ENCODE peak calls at places on chromosomes 4 and X, in nine cellular contexts. One of them, this sample, is unnamed.

GRCh38 chr4:93828830-93829530 is 427 bp downstream of the ATOH1 start:
- DNase-seq in putamen: no peak
- DNase-seq in left cardiac atrium: no peak
- DNase-seq in smooth muscle cell of the brain vasculature: no peak
- DNase-seq in T-helper 2 cell: no peak
- DNase-seq in SW480: no peak
- DNase-seq in NCI-H345: peak
- DNase-seq in lung: no peak
- DNase-seq in amniotic stem cell: no peak
- DNase-seq in this sample: no peak

GRCh38 chr4:141645611-141646340 is 9.4 kb downstream of the IL15 start:
- DNase-seq in amniotic stem cell: peak
- DNase-seq in T-helper 2 cell: no peak
- DNase-seq in lung: no peak
- DNase-seq in SW480: no peak
- DNase-seq in putamen: no peak
- DNase-seq in left cardiac atrium: no peak
- DNase-seq in smooth muscle cell of the brain vasculature: no peak
- DNase-seq in NCI-H345: no peak
- DNase-seq in this sample: no peak

GRCh38 chr4:169907705-169908104 is 118.5 kb downstream of the MFAP3L start:
- DNase-seq in putamen: no peak
- DNase-seq in amniotic stem cell: no peak
- DNase-seq in lung: no peak
- DNase-seq in SW480: no peak
- DNase-seq in smooth muscle cell of the brain vasculature: no peak
- DNase-seq in left cardiac atrium: no peak
- DNase-seq in T-helper 2 cell: no peak
- DNase-seq in NCI-H345: no peak
- DNase-seq in this sample: no peak

GRCh38 chr4:20323991-20324390 is 72.3 kb downstream of the SLIT2 start:
- DNase-seq in left cardiac atrium: no peak
- DNase-seq in amniotic stem cell: no peak
- DNase-seq in smooth muscle cell of the brain vasculature: no peak
- DNase-seq in NCI-H345: no peak
- DNase-seq in putamen: no peak
- DNase-seq in T-helper 2 cell: no peak
- DNase-seq in SW480: no peak
- DNase-seq in lung: no peak
- DNase-seq in this sample: no peak

GRCh38 chr4:164770051-164770724 is 16.3 kb downstream of the SMIM31 start:
- DNase-seq in NCI-H345: no peak
- DNase-seq in SW480: no peak
- DNase-seq in putamen: no peak
- DNase-seq in amniotic stem cell: no peak
- DNase-seq in left cardiac atrium: no peak
- DNase-seq in T-helper 2 cell: no peak
- DNase-seq in lung: no peak
- DNase-seq in smooth muscle cell of the brain vasculature: no peak
- DNase-seq in this sample: no peak

GRCh38 chrX:11665144-11666040 is at the start of gene ARHGAP6:
- DNase-seq in smooth muscle cell of the brain vasculature: no peak
- DNase-seq in NCI-H345: peak
- DNase-seq in putamen: no peak
- DNase-seq in amniotic stem cell: no peak
- DNase-seq in SW480: no peak
- DNase-seq in left cardiac atrium: no peak
- DNase-seq in lung: no peak
- DNase-seq in T-helper 2 cell: no peak
- DNase-seq in this sample: peak

GRCh38 chr4:27248829-27249228 is 388.2 kb downstream of the STIM2 start:
- DNase-seq in NCI-H345: no peak
- DNase-seq in lung: no peak
- DNase-seq in amniotic stem cell: no peak
- DNase-seq in smooth muscle cell of the brain vasculature: no peak
- DNase-seq in SW480: no peak
- DNase-seq in putamen: no peak
- DNase-seq in left cardiac atrium: no peak
- DNase-seq in T-helper 2 cell: no peak
- DNase-seq in this sample: no peak

GRCh38 chr4:112355662-112356061 is 58.5 kb downstream of the ALPK1 start:
- DNase-seq in T-helper 2 cell: no peak
- DNase-seq in amniotic stem cell: no peak
- DNase-seq in left cardiac atrium: no peak
- DNase-seq in putamen: no peak
- DNase-seq in lung: no peak
- DNase-seq in NCI-H345: no peak
- DNase-seq in smooth muscle cell of the brain vasculature: no peak
- DNase-seq in SW480: no peak
- DNase-seq in this sample: no peak

GRCh38 chr4:101271516-101271915 is 75.8 kb downstream of the PPP3CA start:
- DNase-seq in smooth muscle cell of the brain vasculature: no peak
- DNase-seq in T-helper 2 cell: no peak
- DNase-seq in NCI-H345: no peak
- DNase-seq in lung: no peak
- DNase-seq in SW480: no peak
- DNase-seq in left cardiac atrium: no peak
- DNase-seq in putamen: no peak
- DNase-seq in amniotic stem cell: no peak
- DNase-seq in this sample: no peak

GRCh38 chr4:55547461-55547770 is 707 bp upstream of the CLOCK start:
- DNase-seq in SW480: no peak
- DNase-seq in lung: no peak
- DNase-seq in T-helper 2 cell: no peak
- DNase-seq in putamen: no peak
- DNase-seq in amniotic stem cell: no peak
- DNase-seq in left cardiac atrium: no peak
- DNase-seq in smooth muscle cell of the brain vasculature: no peak
- DNase-seq in NCI-H345: no peak
- DNase-seq in this sample: peak

GRCh38 chr4:169976951-169977350 is 49.2 kb downstream of the MFAP3L start:
- DNase-seq in putamen: no peak
- DNase-seq in smooth muscle cell of the brain vasculature: no peak
- DNase-seq in amniotic stem cell: no peak
- DNase-seq in SW480: no peak
- DNase-seq in lung: no peak
- DNase-seq in NCI-H345: no peak
- DNase-seq in left cardiac atrium: no peak
- DNase-seq in T-helper 2 cell: no peak
- DNase-seq in this sample: no peak

GRCh38 chrX:13029831-13030771 is 14.3 kb downstream of the FAM9C start:
- DNase-seq in SW480: peak
- DNase-seq in NCI-H345: no peak
- DNase-seq in putamen: no peak
- DNase-seq in T-helper 2 cell: no peak
- DNase-seq in lung: no peak
- DNase-seq in left cardiac atrium: no peak
- DNase-seq in smooth muscle cell of the brain vasculature: no peak
- DNase-seq in amniotic stem cell: peak
- DNase-seq in this sample: no peak

GRCh38 chr4:26010266-26010665 is 96.2 kb downstream of the SMIM20 start:
- DNase-seq in SW480: no peak
- DNase-seq in left cardiac atrium: no peak
- DNase-seq in T-helper 2 cell: no peak
- DNase-seq in amniotic stem cell: no peak
- DNase-seq in smooth muscle cell of the brain vasculature: no peak
- DNase-seq in NCI-H345: no peak
- DNase-seq in putamen: no peak
- DNase-seq in lung: no peak
- DNase-seq in this sample: no peak

GRCh38 chrX:40156472-40157227 is 58.9 kb upstream of the BCOR start:
- DNase-seq in T-helper 2 cell: no peak
- DNase-seq in lung: no peak
- DNase-seq in left cardiac atrium: no peak
- DNase-seq in smooth muscle cell of the brain vasculature: no peak
- DNase-seq in SW480: no peak
- DNase-seq in putamen: no peak
- DNase-seq in NCI-H345: no peak
- DNase-seq in amniotic stem cell: no peak
- DNase-seq in this sample: no peak

GRCh38 chr4:73608677-73609594 is 11.3 kb downstream of the RASSF6 start:
- DNase-seq in smooth muscle cell of the brain vasculature: no peak
- DNase-seq in SW480: peak
- DNase-seq in lung: no peak
- DNase-seq in putamen: no peak
- DNase-seq in amniotic stem cell: no peak
- DNase-seq in T-helper 2 cell: no peak
- DNase-seq in left cardiac atrium: no peak
- DNase-seq in NCI-H345: peak
- DNase-seq in this sample: no peak

This sample was measured in testis.